ENCODE peak calls at places on chromosomes 7 and 10, in four cellular contexts. M is bronchial epithelial cell; G is NCI-H345; N is CD4-positive, alpha-beta T cell. E is an unnamed sample.

GRCh38 chr10:110577056-110577455 is 9.6 kb downstream of the SMC3 start:
- DNase-seq in N (no peak), M (no peak), G (no peak), E (no peak)

GRCh38 chr7:70092314-70093303 is 494.3 kb downstream of the AUTS2 start:
- DNase-seq in M (no peak), G (peak), N (no peak), E (no peak)

GRCh38 chr10:13001041-13001886 is at the start of gene CCDC3:
- DNase-seq in M (no peak), N (no peak), G (peak), E (peak)

GRCh38 chr7:140983802-140984201 is 30.9 kb downstream of the MRPS33 start:
- DNase-seq in M (no peak), G (no peak), N (no peak), E (no peak)

GRCh38 chr7:129021656-129022055 is 33.3 kb downstream of the TNPO3 start:
- DNase-seq in N (no peak), G (no peak), M (no peak), E (peak)

GRCh38 chr10:104334965-104335650 is 3.2 kb downstream of the ITPRIP start:
- DNase-seq in M (peak), N (no peak), G (peak), E (peak)

GRCh38 chr10:58475322-58476277 is 37.1 kb upstream of the BICC1 start:
- DNase-seq in G (no peak), M (peak), N (no peak), E (no peak)

GRCh38 chr7:151340794-151341356 is 737 bp upstream of the NUB1 start:
- DNase-seq in N (no peak), M (no peak), G (no peak), E (no peak)

GRCh38 chr10:30915141-30915540 is 116.5 kb downstream of the ZNF438 start:
- DNase-seq in N (no peak), M (peak), G (no peak), E (peak)

GRCh38 chr7:131538791-131539179 is 17.6 kb downstream of the PODXL start:
- DNase-seq in G (no peak), M (no peak), N (no peak), E (no peak)

GRCh38 chr10:33031815-33032320 is 73.8 kb upstream of the ITGB1 start:
- DNase-seq in N (no peak), G (no peak), M (no peak), E (no peak)

GRCh38 chr10:42556931-42557330 is 81.4 kb downstream of the ZNF33B start:
- DNase-seq in G (no peak), M (no peak), N (no peak), E (no peak)

GRCh38 chr7:42831051-42831952 is 80.6 kb downstream of the C7orf25 start:
- DNase-seq in G (peak), M (peak), N (no peak), E (peak)

GRCh38 chr10:77405771-77406241 is 231.8 kb downstream of the KCNMA1 start:
- DNase-seq in G (peak), M (peak), N (no peak), E (peak)

GRCh38 chr10:89426230-89426868 is 12.0 kb downstream of the IFIT5 start:
- DNase-seq in G (peak), M (peak), N (no peak), E (peak)

GRCh38 chr7:122133477-122133876 is 10.6 kb downstream of the AASS start:
- DNase-seq in M (no peak), G (no peak), N (no peak), E (no peak)

GRCh38 chr10:116728526-116729096 is 13.8 kb downstream of the HSPA12A start:
- DNase-seq in G (no peak), M (no peak), N (no peak), E (no peak)

GRCh38 chr7:50212666-50213621 is 91.6 kb upstream of the IKZF1 start:
- DNase-seq in G (no peak), M (no peak), N (no peak), E (no peak)

GRCh38 chr7:100878685-100879084 is 3.8 kb downstream of the SRRT start:
- DNase-seq in N (no peak), G (no peak), M (no peak), E (no peak)

GRCh38 chr7:74587435-74588126 is 69.9 kb upstream of the GTF2I start:
- DNase-seq in N (no peak), M (peak), G (no peak), E (peak)

GRCh38 chr7:21426286-21426957 is 1.5 kb upstream of the SP4 start:
- DNase-seq in M (peak), G (no peak), N (no peak), E (peak)

GRCh38 chr10:80690434-80690833 is 152.7 kb downstream of the SH2D4B start:
- DNase-seq in N (no peak), G (no peak), M (peak), E (peak)

GRCh38 chr7:154777023-154777422 is 225.9 kb downstream of the PAXIP1 start:
- DNase-seq in N (no peak), G (no peak), M (peak), E (peak)

GRCh38 chr7:94338921-94339371 is 55.7 kb upstream of the COL1A2 start:
- DNase-seq in G (no peak), N (no peak), M (peak), E (peak)

GRCh38 chr7:22001345-22002004 is 55.8 kb upstream of the CDCA7L start:
- DNase-seq in M (peak), G (peak), N (no peak), E (peak)

GRCh38 chr10:77581738-77582137 is 55.9 kb downstream of the KCNMA1 start:
- DNase-seq in M (no peak), N (no peak), G (no peak), E (no peak)

GRCh38 chr7:123681561-123681960 is 25.9 kb downstream of the LMOD2 start:
- DNase-seq in N (no peak), G (no peak), M (no peak), E (no peak)

GRCh38 chr7:42254217-42254616 is 17.2 kb upstream of the GLI3 start:
- DNase-seq in M (peak), G (no peak), N (no peak), E (peak)

GRCh38 chr7:123738808-123739207 is 10.0 kb downstream of the WASL start:
- DNase-seq in N (no peak), M (no peak), G (no peak), E (peak)

GRCh38 chr10:47231414-47231813 is 68.6 kb upstream of the GDF10 start:
- DNase-seq in G (no peak), N (no peak), M (no peak), E (no peak)

GRCh38 chr7:150340024-150340749 is 1.2 kb downstream of the RARRES2 start:
- DNase-seq in G (no peak), M (no peak), N (no peak), E (no peak)

GRCh38 chr10:21516270-21517131 is 9.0 kb downstream of the SKIDA1 start:
- DNase-seq in M (no peak), G (peak), N (peak), E (peak)

GRCh38 chr10:68600041-68600778 is 40.1 kb downstream of the TET1 start:
- DNase-seq in M (peak), G (peak), N (peak), E (peak)

GRCh38 chr10:83248232-83248631 is 891.1 kb upstream of the GHITM start:
- DNase-seq in G (no peak), M (no peak), N (no peak), E (no peak)

GRCh38 chr7:96017877-96018276 is 245.5 kb downstream of the DYNC1I1 start:
- DNase-seq in M (no peak), N (no peak), G (no peak), E (no peak)

GRCh38 chr10:118873738-118874105 is 119.0 kb upstream of the CACUL1 start:
- DNase-seq in G (no peak), N (no peak), M (peak), E (peak)

GRCh38 chr7:49855281-49855980 is 82.0 kb downstream of the VWC2 start:
- DNase-seq in G (no peak), N (no peak), M (no peak), E (no peak)

GRCh38 chr10:128448796-128449195 is 322.6 kb upstream of the MKI67 start:
- DNase-seq in G (no peak), N (no peak), M (no peak), E (no peak)

GRCh38 chr10:78405231-78405630 is 371.6 kb downstream of the RPS24 start:
- DNase-seq in N (no peak), M (no peak), G (no peak), E (no peak)